ENCODE peak calls at places on chromosomes 12 and 14, in seven cellular contexts. L is HepG2, B is NB4, O is endothelial cell of umbilical vein, U is A549, W is K562, I is H1. G is an unnamed sample.

GRCh38 chr12:130992448-130992847 is 38.7 kb downstream of the ADGRD1 start:
- DNase-seq in L (no peak), B (no peak), O (no peak), U (no peak), W (no peak), I (no peak), G (no peak)

GRCh38 chr12:15535287-15535895 is 213.1 kb downstream of the PTPRO start:
- DNase-seq in L (no peak), B (no peak), O (no peak), U (no peak), W (no peak), I (no peak), G (no peak)

GRCh38 chr14:52661314-52661713 is 34.0 kb downstream of the ERO1A start:
- DNase-seq in L (no peak), B (no peak), O (no peak), U (no peak), W (no peak), I (no peak), G (no peak)

GRCh38 chr12:105986779-105987686 is 151.7 kb downstream of the NUAK1 start:
- DNase-seq in L (no peak), B (no peak), O (no peak), U (no peak), W (no peak), I (no peak), G (no peak)

GRCh38 chr12:22499445-22499844 is 44.9 kb downstream of the C2CD5 start:
- DNase-seq in L (no peak), B (no peak), O (no peak), U (no peak), W (no peak), I (no peak), G (no peak)

GRCh38 chr12:125492354-125493270 is 427.4 kb downstream of the AACS start:
- DNase-seq in L (no peak), B (no peak), O (no peak), U (no peak), W (no peak), I (no peak), G (no peak)

GRCh38 chr12:67161322-67161918 is 107.7 kb upstream of the CAND1 start:
- DNase-seq in L (peak; percentile 18), B (peak; percentile 51), O (peak; percentile 39), U (peak; percentile 31), W (peak; percentile 19), I (peak; percentile 61), G (no peak)

GRCh38 chr14:68775614-68776126 is 17.2 kb downstream of the ZFP36L1 start:
- DNase-seq in L (no peak), B (peak; percentile 34), O (no peak), U (no peak), W (no peak), I (no peak), G (no peak)

GRCh38 chr12:123393747-123394146 is 9.8 kb downstream of the KMT5A start:
- DNase-seq in L (no peak), B (no peak), O (no peak), U (no peak), W (no peak), I (no peak), G (no peak)

GRCh38 chr12:45988259-45988658 is 2.1 kb downstream of the SCAF11 start:
- DNase-seq in L (no peak), B (no peak), O (no peak), U (no peak), W (no peak), I (no peak), G (no peak)
- TF ChIP-seq POLR2A in L (no peak), B (no peak), O (no peak), U (no peak), W (no peak), I (no peak), G (no peak)

DNA sequence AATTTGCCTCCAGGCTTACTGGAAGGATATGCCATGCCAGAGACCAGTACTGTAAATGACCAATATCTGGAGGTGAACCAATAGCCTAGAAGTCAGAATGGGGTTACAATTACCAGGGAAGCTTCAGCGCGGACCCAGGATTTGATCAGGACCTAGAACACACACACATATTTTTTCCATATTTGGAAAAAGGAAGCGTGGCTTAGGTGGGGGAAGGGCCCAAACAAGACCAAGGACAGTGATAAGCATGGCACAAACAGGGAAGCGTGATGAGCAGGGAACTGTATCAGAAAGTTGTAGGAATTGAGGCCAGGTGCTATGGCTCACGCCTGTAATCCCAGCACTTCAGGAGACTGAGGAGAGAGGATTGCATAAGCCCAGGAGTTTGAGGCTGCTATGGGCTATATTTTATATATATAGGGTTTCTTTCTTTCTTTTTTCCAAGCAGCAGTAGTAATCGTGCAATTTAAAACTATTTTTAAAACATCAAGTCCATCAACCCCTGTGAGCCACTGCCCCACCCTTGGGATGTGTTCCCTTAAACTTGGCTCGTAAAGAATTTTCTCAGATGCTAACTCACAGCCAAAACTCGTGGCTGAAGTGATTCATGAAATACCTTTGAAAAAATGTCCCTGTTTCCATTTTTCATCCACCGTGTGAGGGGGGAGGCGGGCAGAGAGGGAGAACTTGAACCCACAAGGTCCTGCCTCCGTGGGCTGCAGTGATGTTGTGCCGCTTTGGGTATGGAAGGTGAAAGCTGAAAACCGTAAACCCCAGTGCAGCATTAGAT is 16.7 kb downstream of the HRK start:
- DNase-seq in L (peak; percentile 46), B (no peak), O (no peak), U (no peak), W (no peak), I (no peak), G (no peak)
- TF ChIP-seq MAX in L (no peak), B (no peak), O (no peak), U (peak; percentile 52), W (no peak), I (no peak), G (peak; percentile 13)

GRCh38 chr12:12032771-12033588 is 37.8 kb upstream of the BCL2L14 start:
- DNase-seq in L (peak; percentile 72), B (peak; percentile 76), O (peak; percentile 91), U (peak; percentile 71), W (peak; percentile 69), I (peak; percentile 83), G (peak; percentile 83)
- TF ChIP-seq POLR2A in L (no peak), B (no peak), O (peak; percentile 52), U (no peak), W (no peak), I (no peak), G (no peak)

GRCh38 chr14:103530390-103530789 is 1.4 kb downstream of the TRMT61A start:
- DNase-seq in L (no peak), B (peak; percentile 53), O (no peak), U (no peak), W (peak; percentile 56), I (peak; percentile 78), G (no peak)
- TF ChIP-seq MAX in L (no peak), B (no peak), O (no peak), U (no peak), W (no peak), I (peak; percentile 39), G (no peak)

GRCh38 chr14:73637830-73638229 is 7.0 kb upstream of the DNAL1 start:
- DNase-seq in L (no peak), B (no peak), O (no peak), U (no peak), W (no peak), I (no peak), G (no peak)
- TF ChIP-seq POLR2A in L (no peak), B (no peak), O (no peak), U (no peak), W (no peak), I (no peak), G (no peak)